ENCODE peak calls at places on chromosomes 6 and 20, in four cellular contexts. A is left ventricle myocardium inferior, S is ovary, M is A549. Y is an unnamed sample.
A peak's percentile ranks its signal among the peaks of the same experiment; 100 is the strongest.

GRCh38 chr20:35387334-35387733 is 24.4 kb downstream of the UQCC1 start:
- DNase-seq in A (no peak), S (no peak), M (no peak), Y (no peak)

GRCh38 chr6:170007468-170008240 is 256.2 kb downstream of the ERMARD start:
- DNase-seq in A (no peak), S (no peak), M (no peak), Y (no peak)

GRCh38 chr20:20022498-20022897 is 5.3 kb downstream of the NAA20 start:
- DNase-seq in A (no peak), S (no peak), M (no peak), Y (no peak)

GRCh38 chr20:43558412-43559146 is at the start of gene SGK2:
- DNase-seq in A (no peak), S (no peak), M (peak; percentile 87), Y (no peak)

GRCh38 chr6:41504526-41505021 is 41.6 kb upstream of the FOXP4 start:
- DNase-seq in A (no peak), S (no peak), M (no peak), Y (no peak)

GRCh38 chr6:89414215-89414614 is 2.1 kb upstream of the RRAGD start:
- DNase-seq in A (no peak), S (no peak), M (no peak), Y (no peak)

GRCh38 chr6:74976026-74976425 is 229.8 kb downstream of the COL12A1 start:
- DNase-seq in A (no peak), S (no peak), M (no peak), Y (no peak)

GRCh38 chr6:148358196-148358785 is 15.7 kb downstream of the SASH1 start:
- DNase-seq in A (no peak), S (no peak), M (no peak), Y (peak; percentile 54)

GRCh38 chr6:161057103-161058091 is 65.8 kb downstream of the MAP3K4 start:
- DNase-seq in A (no peak), S (no peak), M (no peak), Y (no peak)

GRCh38 chr6:159983641-159984080 is 14.8 kb downstream of the IGF2R start:
- DNase-seq in A (no peak), S (no peak), M (no peak), Y (no peak)

GRCh38 chr6:135488023-135488422 is 9.5 kb downstream of the AHI1 start:
- DNase-seq in A (no peak), S (no peak), M (no peak), Y (no peak)

GRCh38 chr6:147099974-147100373 is 104.2 kb upstream of the STXBP5 start:
- DNase-seq in A (no peak), S (no peak), M (no peak), Y (no peak)

GRCh38 chr20:18511566-18511965 is 3.8 kb downstream of the SEC23B start:
- DNase-seq in A (no peak), S (no peak), M (no peak), Y (no peak)

GRCh38 chr20:4829494-4830211 is 107.9 kb downstream of the PRND start:
- DNase-seq in A (no peak), S (no peak), M (no peak), Y (no peak)

GRCh38 chr6:155130161-155130853 is 133.5 kb upstream of the CLDN20 start:
- DNase-seq in A (no peak), S (no peak), M (no peak), Y (no peak)

GRCh38 chr20:36631651-36632050 is 14.3 kb downstream of the SLA2 start:
- DNase-seq in A (no peak), S (no peak), M (no peak), Y (no peak)

GRCh38 chr6:73694711-73695411 is 1.1 kb upstream of the CD109 start:
- DNase-seq in A (no peak), S (no peak), M (peak; percentile 58), Y (no peak)

GRCh38 chr6:21507811-21508210 is 85.7 kb upstream of the SOX4 start:
- DNase-seq in A (no peak), S (no peak), M (no peak), Y (no peak)

GRCh38 chr20:15814903-15815302 is 758.3 kb downstream of the KIF16B start:
- DNase-seq in A (no peak), S (no peak), M (no peak), Y (no peak)

GRCh38 chr6:25472314-25472713 is 179.7 kb upstream of the SCGN start:
- DNase-seq in A (no peak), S (no peak), M (no peak), Y (no peak)
- TF ChIP-seq CTCF in A (peak; percentile 31), S (no peak), M (no peak), Y (no peak)

DNA sequence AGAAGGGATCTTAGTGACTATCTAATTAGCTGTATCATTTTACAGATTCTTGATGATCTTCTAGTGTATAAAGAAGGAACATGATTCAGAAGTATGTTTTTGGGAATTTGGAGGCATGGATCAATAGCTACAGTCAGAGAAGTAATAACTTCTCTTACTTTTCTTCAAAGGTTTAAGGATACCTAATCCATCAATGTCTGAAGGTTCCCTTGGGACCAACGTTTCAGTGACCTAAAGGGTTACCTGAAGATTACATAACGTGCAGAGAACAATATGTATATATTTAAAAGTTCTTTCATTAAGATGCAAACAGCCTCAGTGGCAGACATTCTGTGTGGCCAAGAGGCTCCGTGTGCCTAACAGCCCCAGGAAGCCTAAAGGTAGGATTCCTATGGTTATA is 3.2 kb downstream of the HDAC2 start:
- DNase-seq in A (no peak), S (no peak), M (no peak), Y (no peak)
- H3K27ac ChIP-seq in A (no peak overlapping the region), S (no peak overlapping the region), M (no peak overlapping the region), Y (no peak overlapping the region)

GRCh38 chr6:119333707-119334295 is 15.8 kb downstream of the MAN1A1 start:
- DNase-seq in A (no peak), S (no peak), M (peak; percentile 19), Y (no peak)
- H3K4me1 ChIP-seq in A (peaks cover 63% of the 10 kb centered on the region), S (peaks cover 7% of the 10 kb centered on the region), M (no peaks in the 10 kb centered on the region), Y (peaks cover 62% of the 10 kb centered on the region)

DNA sequence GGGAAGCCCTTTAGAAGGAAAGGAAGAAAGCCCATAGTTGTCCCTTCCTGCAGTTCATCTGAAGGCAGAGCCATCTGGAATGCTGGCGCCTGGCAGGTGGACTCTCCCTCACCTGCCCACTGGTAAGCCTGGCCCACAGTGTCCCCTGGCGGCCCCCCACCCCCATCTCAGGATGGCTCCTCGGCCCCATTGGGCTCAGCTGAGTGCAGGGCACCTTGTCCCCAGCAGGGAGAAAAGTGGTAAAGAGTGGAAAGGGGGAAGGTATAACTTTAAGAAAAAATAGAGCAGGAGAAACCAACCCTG is 12.6 kb downstream of the SS18L1 start:
- DNase-seq in A (no peak), S (no peak), M (no peak), Y (no peak)
- TF ChIP-seq CTCF in A (no peak), S (no peak), M (no peak), Y (no peak)

GRCh38 chr20:32485126-32485769 is 99.9 kb downstream of the NOL4L start:
- DNase-seq in A (peak; percentile 77), S (peak; percentile 84), M (peak; percentile 85), Y (peak; percentile 78)
- H3K27ac ChIP-seq in A (peak overlapping the region; percentile 88), S (no peak overlapping the region), M (peak overlapping the region; percentile 99), Y (no peak overlapping the region)

DNA sequence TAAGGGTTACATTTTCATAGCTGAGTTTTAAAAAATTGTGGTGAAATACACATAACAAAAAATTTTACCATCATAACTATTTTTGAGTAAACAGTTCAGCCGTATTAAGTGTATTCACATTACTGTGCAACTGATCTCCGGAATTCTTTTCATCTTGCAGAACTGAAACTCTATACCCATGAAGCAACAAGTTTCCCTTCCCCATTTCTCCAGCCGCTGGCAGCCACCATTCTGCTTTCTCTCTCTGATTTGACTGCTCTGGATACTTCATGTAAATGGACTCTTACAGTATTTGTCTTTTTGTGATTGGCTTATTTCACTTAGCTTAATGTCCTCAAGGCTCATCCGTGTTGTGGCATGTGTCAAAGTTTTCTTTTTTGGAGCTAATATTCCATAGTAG is 341.6 kb downstream of the QKI start:
- DNase-seq in A (no peak), S (no peak), M (no peak), Y (no peak)
- H3K4me1 ChIP-seq in A (peaks cover under 1% of the 10 kb centered on the region), S (no peaks in the 10 kb centered on the region), M (no peaks in the 10 kb centered on the region), Y (no peaks in the 10 kb centered on the region)

Y was measured in heart right ventricle.